ENCODE peak calls at places on chromosomes 11 and 22, in six cellular contexts. V is H54, I is tibial nerve, J is K562, L is ovary, T is HepG2. P is an unnamed sample.

GRCh38 chr11:78218707-78219492 is 30.2 kb downstream of the USP35 start:
- DNase-seq in L (no peak), J (no peak), V (no peak), I (no peak), T (no peak), P (no peak)

GRCh38 chr11:113481226-113481625 is 6.0 kb upstream of the DRD2 start:
- DNase-seq in I (no peak), T (no peak), L (no peak), J (no peak), V (no peak), P (no peak)

GRCh38 chr11:92769125-92769524 is 200.3 kb upstream of the MTNR1B start:
- DNase-seq in V (no peak), I (no peak), L (no peak), J (no peak), T (no peak), P (no peak)

GRCh38 chr22:34068011-34068410 is 147.7 kb upstream of the LARGE1 start:
- DNase-seq in I (no peak), T (no peak), V (no peak), L (no peak), J (no peak), P (no peak)

GRCh38 chr22:50436841-50437341 is 37.9 kb downstream of the SBF1 start:
- DNase-seq in L (no peak), V (no peak), T (no peak), J (no peak), I (no peak), P (peak)

GRCh38 chr11:77197626-77198320 is 69.7 kb downstream of the MYO7A start:
- DNase-seq in V (no peak), L (peak), J (no peak), T (no peak), I (no peak), P (peak)

GRCh38 chr11:121207485-121208115 is 85.0 kb upstream of the SC5D start:
- DNase-seq in J (no peak), L (no peak), I (no peak), T (no peak), V (no peak), P (no peak)

GRCh38 chr22:20565761-20566160 is 58.4 kb downstream of the MED15 start:
- DNase-seq in J (no peak), T (no peak), V (no peak), I (no peak), L (no peak), P (no peak)

GRCh38 chr11:94926271-94926625 is 47.1 kb downstream of the CWC15 start:
- DNase-seq in V (no peak), J (no peak), I (no peak), T (no peak), L (no peak), P (no peak)

GRCh38 chr11:94925422-94926270 is 47.7 kb downstream of the CWC15 start:
- DNase-seq in L (no peak), I (no peak), V (no peak), J (no peak), T (no peak), P (no peak)

GRCh38 chr11:94928146-94928995 is 45.0 kb downstream of the CWC15 start:
- DNase-seq in V (no peak), L (no peak), I (no peak), T (no peak), J (no peak), P (no peak)

GRCh38 chr11:94924074-94925031 is 49.0 kb downstream of the CWC15 start:
- DNase-seq in V (no peak), J (no peak), T (no peak), L (no peak), I (no peak), P (no peak)

DNA sequence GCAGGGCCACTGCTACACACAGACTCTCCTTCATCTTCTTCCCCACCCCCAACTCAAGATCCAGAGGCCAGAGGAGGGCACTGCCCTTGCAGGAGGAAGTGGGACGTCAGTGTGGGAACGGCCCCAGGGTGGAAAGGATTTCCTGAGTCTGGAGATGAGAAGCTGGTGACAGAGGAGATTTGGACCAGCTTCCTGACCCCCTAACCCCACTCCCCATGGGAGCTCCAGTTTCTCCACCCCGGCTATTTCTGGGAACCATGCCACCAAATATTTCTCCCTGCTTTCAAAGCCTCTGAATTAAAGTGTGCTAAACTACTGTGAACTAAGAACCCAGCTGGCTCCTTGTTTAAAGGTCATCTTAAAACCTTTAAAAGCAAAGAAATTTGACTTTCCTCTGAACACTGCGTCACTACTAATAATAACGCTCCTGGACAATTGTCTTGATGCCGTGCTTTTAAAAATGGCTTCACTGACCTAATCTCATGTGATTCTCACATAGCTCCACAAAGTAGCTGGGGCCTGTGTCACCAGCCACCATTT is 46.6 kb downstream of the CWC15 start:
- DNase-seq in L (peak), J (no peak), I (peak), V (peak), T (no peak), P (peak)
- TF ChIP-seq POLR2A in L (no peak), J (no peak), I (no peak), V (no peak), T (no peak), P (no peak)

GRCh38 chr11:844693-845644 is 2.3 kb downstream of the TSPAN4 start:
- DNase-seq in I (peak), V (peak), L (peak), T (peak), J (peak), P (peak)

GRCh38 chr11:842370-843002 is at the start of the genes POLR2L and TSPAN4:
- DNase-seq in J (peak), I (peak), T (peak), V (no peak), L (peak), P (peak)

GRCh38 chr11:843086-843704 is 543 bp downstream of the TSPAN4 start:
- DNase-seq in I (no peak), V (no peak), T (no peak), L (no peak), J (no peak), P (no peak)

GRCh38 chr11:845872-846271 is 3.2 kb downstream of the TSPAN4 start:
- DNase-seq in L (no peak), V (no peak), T (no peak), I (no peak), J (no peak), P (no peak)

GRCh38 chr11:843818-844692 is 1.4 kb downstream of the TSPAN4 start:
- DNase-seq in I (peak), V (peak), T (peak), J (peak), L (peak), P (peak)
- TF ChIP-seq POLR2A in I (peak), V (peak), T (no peak), J (no peak), L (peak), P (peak)

GRCh38 chr22:47808236-47808845 is 1045.9 kb downstream of the TBC1D22A start:
- DNase-seq in J (no peak), V (no peak), I (no peak), T (no peak), L (no peak), P (no peak)
- TF ChIP-seq POLR2A in J (no peak), V (no peak), I (no peak), T (no peak), L (no peak), P (no peak)

GRCh38 chr11:32892355-32893090 is at the start of gene QSER1:
- DNase-seq in T (peak), V (peak), J (peak), L (peak), I (peak), P (peak)
- TF ChIP-seq POLR2A in T (peak), V (peak), J (peak), L (peak), I (peak), P (peak)

GRCh38 chr11:73218830-73219215 is 742 bp downstream of the P2RY2 start:
- DNase-seq in J (no peak), T (no peak), L (no peak), V (no peak), I (no peak), P (no peak)

GRCh38 chr11:73217131-73217809 is 811 bp upstream of the P2RY2 start:
- DNase-seq in L (peak), T (no peak), V (no peak), I (no peak), J (no peak), P (no peak)

GRCh38 chr11:73217810-73218105 is 323 bp upstream of the P2RY2 start:
- DNase-seq in V (no peak), I (no peak), J (no peak), T (no peak), L (no peak), P (no peak)

GRCh38 chr11:73219396-73220285 is 1.6 kb downstream of the P2RY2 start:
- DNase-seq in I (no peak), V (no peak), T (no peak), L (no peak), J (no peak), P (no peak)

GRCh38 chr11:73218106-73218829 is at the start of gene P2RY2:
- DNase-seq in V (no peak), J (no peak), T (peak), L (peak), I (no peak), P (peak)
- TF ChIP-seq POLR2A in V (no peak), J (no peak), T (no peak), L (no peak), I (no peak), P (peak)

GRCh38 chr11:45145421-45146071 is 893 bp upstream of the PRDM11 start:
- DNase-seq in I (no peak), V (no peak), L (peak), T (no peak), J (peak), P (peak)

GRCh38 chr11:45145083-45145420 is 1.4 kb upstream of the PRDM11 start:
- DNase-seq in I (no peak), T (no peak), J (no peak), V (no peak), L (no peak), P (no peak)

GRCh38 chr11:45147871-45148270 is 1.4 kb downstream of the PRDM11 start:
- DNase-seq in I (no peak), V (no peak), L (no peak), T (no peak), J (no peak), P (no peak)

GRCh38 chr11:45147017-45147728 is 734 bp downstream of the PRDM11 start:
- DNase-seq in T (peak), L (peak), J (peak), I (peak), V (peak), P (peak)

GRCh38 chr11:45146072-45147016 is at the start of gene PRDM11:
- DNase-seq in V (peak), I (no peak), J (peak), T (no peak), L (peak), P (peak)
- TF ChIP-seq POLR2A in V (peak), I (no peak), J (no peak), T (no peak), L (no peak), P (peak)

GRCh38 chr11:69464621-69464960 is 16.9 kb upstream of the LINC01488 start:
- DNase-seq in T (no peak), I (no peak), L (no peak), J (no peak), V (no peak), P (no peak)
- TF ChIP-seq POLR2A in T (no peak), I (no peak), L (no peak), J (no peak), V (no peak), P (no peak)

GRCh38 chr22:42994276-42994916 is 20.6 kb downstream of the PACSIN2 start:
- DNase-seq in I (no peak), V (no peak), T (peak), L (no peak), J (no peak), P (no peak)
- TF ChIP-seq POLR2A in I (no peak), V (no peak), T (peak), L (no peak), J (no peak), P (no peak)

DNA sequence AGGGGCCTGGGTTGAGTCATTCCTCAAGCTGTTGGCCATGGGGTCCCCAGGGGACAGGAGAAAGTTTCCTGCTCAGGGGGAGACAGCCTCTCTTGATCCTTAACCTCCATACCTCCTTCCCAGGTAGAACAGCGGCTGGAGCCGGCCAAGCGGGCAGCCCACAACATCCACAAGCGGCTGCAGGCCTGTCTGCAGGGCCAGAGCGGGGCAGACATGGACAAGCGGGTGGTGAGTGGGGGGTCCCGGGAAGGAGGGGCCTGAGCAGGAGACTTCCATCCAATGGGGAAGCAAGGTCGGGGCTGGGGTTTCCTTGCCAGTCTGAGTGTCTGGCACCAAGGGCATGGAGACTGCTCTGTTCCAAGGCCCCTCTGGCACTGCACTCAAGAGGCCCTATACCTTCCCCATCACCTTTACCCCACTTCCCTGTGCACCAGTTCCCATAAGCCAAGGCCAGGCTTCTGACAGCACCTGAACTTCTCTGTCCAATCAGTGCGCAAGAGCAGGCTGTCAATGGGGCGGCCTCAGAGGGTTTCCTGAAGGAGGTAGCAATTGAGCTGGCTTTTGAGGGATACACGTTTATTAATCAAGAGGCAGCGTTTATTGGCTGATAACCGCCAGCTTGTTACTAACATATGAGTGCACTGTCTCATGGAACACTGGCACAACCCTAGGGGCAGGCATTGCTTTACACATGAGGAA is 1.9 kb downstream of the SH3BP1 start:
- DNase-seq in J (no peak), V (no peak), T (no peak), L (peak), I (no peak), P (peak)
- TF ChIP-seq POLR2A in J (no peak), V (no peak), T (no peak), L (no peak), I (no peak), P (no peak)

GRCh38 chr11:67056640-67057409 is at the start of gene RHOD:
- DNase-seq in T (no peak), J (no peak), I (no peak), L (peak), V (no peak), P (peak)
- TF ChIP-seq POLR2A in T (no peak), J (no peak), I (no peak), L (no peak), V (no peak), P (peak)

P was measured in right lobe of liver.